ENCODE peak calls at places on chromosomes 12 and 14, in nine cellular contexts. One of them, this sample, is unnamed. For H3K9me3, the result is how much of the 10 kb centered on the place peaks cover.

GRCh38 chr14:52069617-52070431 is 965 bp upstream of the NID2 start:
- DNase-seq in left lung: peak
- DNase-seq in ovary: no peak
- DNase-seq in spleen: no peak
- DNase-seq in GM23248: no peak
- DNase-seq in neuronal stem cell: peak
- DNase-seq in K562: no peak
- DNase-seq in CD8-positive, alpha-beta memory T cell: no peak
- DNase-seq in naive thymus-derived CD4-positive, alpha-beta T cell: peak
- DNase-seq in this sample: no peak

GRCh38 chr12:107091381-107091780 is 2.0 kb downstream of the CRY1 start:
- DNase-seq in GM23248: peak
- DNase-seq in spleen: no peak
- DNase-seq in left lung: no peak
- DNase-seq in naive thymus-derived CD4-positive, alpha-beta T cell: no peak
- DNase-seq in K562: no peak
- DNase-seq in neuronal stem cell: no peak
- DNase-seq in CD8-positive, alpha-beta memory T cell: no peak
- DNase-seq in ovary: no peak
- DNase-seq in this sample: no peak

GRCh38 chr12:12719496-12719895 is 2.3 kb downstream of the CDKN1B start:
- DNase-seq in spleen: no peak
- DNase-seq in left lung: no peak
- DNase-seq in CD8-positive, alpha-beta memory T cell: no peak
- DNase-seq in K562: no peak
- DNase-seq in neuronal stem cell: no peak
- DNase-seq in naive thymus-derived CD4-positive, alpha-beta T cell: no peak
- DNase-seq in GM23248: peak
- DNase-seq in ovary: no peak
- DNase-seq in this sample: no peak

GRCh38 chr12:128940090-128940888 is 87.0 kb downstream of the GLT1D1 start:
- DNase-seq in K562: no peak
- DNase-seq in left lung: no peak
- DNase-seq in neuronal stem cell: no peak
- DNase-seq in GM23248: no peak
- DNase-seq in spleen: no peak
- DNase-seq in naive thymus-derived CD4-positive, alpha-beta T cell: no peak
- DNase-seq in ovary: no peak
- DNase-seq in CD8-positive, alpha-beta memory T cell: no peak
- DNase-seq in this sample: no peak

GRCh38 chr14:40347675-40348074 is 915.4 kb upstream of the FBXO33 start:
- DNase-seq in neuronal stem cell: no peak
- DNase-seq in K562: no peak
- DNase-seq in spleen: no peak
- DNase-seq in CD8-positive, alpha-beta memory T cell: no peak
- DNase-seq in ovary: no peak
- DNase-seq in left lung: no peak
- DNase-seq in GM23248: no peak
- DNase-seq in naive thymus-derived CD4-positive, alpha-beta T cell: no peak
- DNase-seq in this sample: no peak

GRCh38 chr12:48787791-48788521 is 933 bp downstream of the ADCY6 start:
- DNase-seq in GM23248: peak
- DNase-seq in CD8-positive, alpha-beta memory T cell: no peak
- DNase-seq in neuronal stem cell: no peak
- DNase-seq in ovary: no peak
- DNase-seq in left lung: peak
- DNase-seq in naive thymus-derived CD4-positive, alpha-beta T cell: no peak
- DNase-seq in K562: no peak
- DNase-seq in spleen: no peak
- DNase-seq in this sample: no peak

GRCh38 chr14:89015016-89015415 is 190.6 kb downstream of the TTC8 start:
- DNase-seq in naive thymus-derived CD4-positive, alpha-beta T cell: no peak
- DNase-seq in spleen: no peak
- DNase-seq in GM23248: peak
- DNase-seq in left lung: no peak
- DNase-seq in neuronal stem cell: no peak
- DNase-seq in CD8-positive, alpha-beta memory T cell: no peak
- DNase-seq in ovary: no peak
- DNase-seq in K562: no peak
- DNase-seq in this sample: no peak

GRCh38 chr14:53316504-53316903 is 163.4 kb upstream of the DDHD1 start:
- DNase-seq in neuronal stem cell: no peak
- DNase-seq in spleen: no peak
- DNase-seq in GM23248: peak
- DNase-seq in naive thymus-derived CD4-positive, alpha-beta T cell: no peak
- DNase-seq in CD8-positive, alpha-beta memory T cell: no peak
- DNase-seq in left lung: no peak
- DNase-seq in ovary: no peak
- DNase-seq in K562: no peak
- DNase-seq in this sample: no peak

GRCh38 chr12:47222592-47222959 is 142.8 kb upstream of the AMIGO2 start:
- DNase-seq in left lung: no peak
- DNase-seq in GM23248: no peak
- DNase-seq in K562: no peak
- DNase-seq in spleen: no peak
- DNase-seq in naive thymus-derived CD4-positive, alpha-beta T cell: no peak
- DNase-seq in neuronal stem cell: no peak
- DNase-seq in CD8-positive, alpha-beta memory T cell: no peak
- DNase-seq in ovary: no peak
- DNase-seq in this sample: no peak

GRCh38 chr12:66066071-66066928 is 64.2 kb downstream of the LLPH start:
- DNase-seq in spleen: no peak
- DNase-seq in CD8-positive, alpha-beta memory T cell: no peak
- DNase-seq in GM23248: peak
- DNase-seq in naive thymus-derived CD4-positive, alpha-beta T cell: no peak
- DNase-seq in ovary: no peak
- DNase-seq in neuronal stem cell: no peak
- DNase-seq in K562: no peak
- DNase-seq in left lung: no peak
- DNase-seq in this sample: no peak

GRCh38 chr12:132921685-132922084 is 34.3 kb upstream of the CHFR start:
- DNase-seq in spleen: no peak
- DNase-seq in GM23248: no peak
- DNase-seq in naive thymus-derived CD4-positive, alpha-beta T cell: no peak
- DNase-seq in left lung: no peak
- DNase-seq in neuronal stem cell: no peak
- DNase-seq in CD8-positive, alpha-beta memory T cell: no peak
- DNase-seq in ovary: no peak
- DNase-seq in K562: peak
- DNase-seq in this sample: no peak
- H3K9me3 ChIP-seq in spleen: half or more
- H3K9me3 ChIP-seq in GM23248: under half
- H3K9me3 ChIP-seq in naive thymus-derived CD4-positive, alpha-beta T cell: half or more
- H3K9me3 ChIP-seq in left lung: under half
- H3K9me3 ChIP-seq in neuronal stem cell: half or more
- H3K9me3 ChIP-seq in CD8-positive, alpha-beta memory T cell: half or more
- H3K9me3 ChIP-seq in ovary: under half
- H3K9me3 ChIP-seq in K562: under half
- H3K9me3 ChIP-seq in this sample: under half

GRCh38 chr12:116399055-116399454 is 121.6 kb upstream of the MED13L start:
- DNase-seq in GM23248: no peak
- DNase-seq in neuronal stem cell: no peak
- DNase-seq in left lung: no peak
- DNase-seq in K562: no peak
- DNase-seq in ovary: no peak
- DNase-seq in naive thymus-derived CD4-positive, alpha-beta T cell: no peak
- DNase-seq in spleen: no peak
- DNase-seq in CD8-positive, alpha-beta memory T cell: no peak
- DNase-seq in this sample: no peak
- H3K9me3 ChIP-seq in GM23248: under half
- H3K9me3 ChIP-seq in neuronal stem cell: under half
- H3K9me3 ChIP-seq in left lung: under half
- H3K9me3 ChIP-seq in K562: under half
- H3K9me3 ChIP-seq in ovary: under half
- H3K9me3 ChIP-seq in naive thymus-derived CD4-positive, alpha-beta T cell: under half
- H3K9me3 ChIP-seq in spleen: under half
- H3K9me3 ChIP-seq in CD8-positive, alpha-beta memory T cell: under half
- H3K9me3 ChIP-seq in this sample: under half

GRCh38 chr12:32201096-32201495 is 94.4 kb downstream of the BICD1 start:
- DNase-seq in neuronal stem cell: no peak
- DNase-seq in CD8-positive, alpha-beta memory T cell: no peak
- DNase-seq in K562: no peak
- DNase-seq in left lung: no peak
- DNase-seq in naive thymus-derived CD4-positive, alpha-beta T cell: no peak
- DNase-seq in spleen: no peak
- DNase-seq in GM23248: no peak
- DNase-seq in ovary: no peak
- DNase-seq in this sample: no peak

GRCh38 chr12:32191445-32191844 is 84.8 kb downstream of the BICD1 start:
- DNase-seq in naive thymus-derived CD4-positive, alpha-beta T cell: no peak
- DNase-seq in ovary: no peak
- DNase-seq in left lung: no peak
- DNase-seq in neuronal stem cell: no peak
- DNase-seq in GM23248: no peak
- DNase-seq in spleen: no peak
- DNase-seq in CD8-positive, alpha-beta memory T cell: no peak
- DNase-seq in K562: no peak
- DNase-seq in this sample: no peak

GRCh38 chr12:32197421-32197820 is 90.8 kb downstream of the BICD1 start:
- DNase-seq in GM23248: peak
- DNase-seq in ovary: no peak
- DNase-seq in naive thymus-derived CD4-positive, alpha-beta T cell: no peak
- DNase-seq in left lung: no peak
- DNase-seq in CD8-positive, alpha-beta memory T cell: no peak
- DNase-seq in K562: no peak
- DNase-seq in neuronal stem cell: no peak
- DNase-seq in spleen: no peak
- DNase-seq in this sample: no peak

GRCh38 chr12:32198555-32198954 is 91.9 kb downstream of the BICD1 start:
- DNase-seq in ovary: no peak
- DNase-seq in CD8-positive, alpha-beta memory T cell: no peak
- DNase-seq in spleen: no peak
- DNase-seq in left lung: no peak
- DNase-seq in neuronal stem cell: no peak
- DNase-seq in GM23248: peak
- DNase-seq in K562: no peak
- DNase-seq in naive thymus-derived CD4-positive, alpha-beta T cell: no peak
- DNase-seq in this sample: no peak

DNA sequence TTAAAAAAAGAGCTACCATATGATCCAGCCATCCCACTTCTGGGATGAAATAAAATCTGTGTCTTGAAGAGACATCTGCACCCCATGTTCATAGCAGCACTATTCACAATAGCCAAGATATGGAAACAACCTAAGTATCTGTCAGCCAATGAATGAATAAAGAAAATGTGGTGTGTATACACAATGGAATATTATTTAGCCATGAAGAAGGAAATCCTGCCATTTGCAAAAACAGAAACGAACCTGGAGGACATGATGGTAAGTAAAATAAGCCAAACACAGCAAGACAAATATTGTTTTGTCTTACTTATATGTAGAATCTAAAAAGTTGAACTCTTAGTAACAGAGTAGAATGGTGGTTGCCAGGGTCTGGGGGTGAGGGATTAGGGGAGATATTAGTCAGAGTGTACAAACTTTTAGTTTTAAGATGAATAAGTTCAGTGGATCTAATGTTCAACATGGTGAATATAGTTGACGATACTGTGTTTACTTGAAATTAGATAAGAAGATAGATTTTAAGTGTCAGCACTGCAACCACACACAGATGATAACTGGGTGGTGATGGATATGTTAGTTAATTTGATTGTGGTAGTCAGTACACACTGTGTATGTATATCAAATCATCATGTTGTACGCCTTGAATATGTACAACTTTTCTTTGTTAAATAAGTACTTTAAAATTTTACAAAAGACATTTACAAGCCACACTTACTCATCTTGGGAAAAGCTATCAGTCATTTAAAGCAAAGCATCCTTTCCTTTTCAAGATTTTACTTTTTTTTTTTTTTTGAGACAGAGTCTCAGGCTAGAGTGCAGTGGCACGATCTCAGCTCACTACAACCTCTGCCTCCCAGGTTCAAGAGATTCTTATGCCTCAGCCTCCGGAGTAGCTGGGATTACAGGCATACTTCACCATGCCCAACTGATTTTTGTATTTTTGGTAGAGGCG is 89.9 kb downstream of the BICD1 start:
- DNase-seq in ovary: no peak
- DNase-seq in left lung: no peak
- DNase-seq in naive thymus-derived CD4-positive, alpha-beta T cell: no peak
- DNase-seq in CD8-positive, alpha-beta memory T cell: no peak
- DNase-seq in GM23248: no peak
- DNase-seq in spleen: no peak
- DNase-seq in K562: no peak
- DNase-seq in neuronal stem cell: no peak
- DNase-seq in this sample: no peak
- H3K9me3 ChIP-seq in ovary: under half
- H3K9me3 ChIP-seq in left lung: under half
- H3K9me3 ChIP-seq in naive thymus-derived CD4-positive, alpha-beta T cell: under half
- H3K9me3 ChIP-seq in CD8-positive, alpha-beta memory T cell: under half
- H3K9me3 ChIP-seq in GM23248: under half
- H3K9me3 ChIP-seq in spleen: under half
- H3K9me3 ChIP-seq in K562: under half
- H3K9me3 ChIP-seq in neuronal stem cell: under half
- H3K9me3 ChIP-seq in this sample: under half

DNA sequence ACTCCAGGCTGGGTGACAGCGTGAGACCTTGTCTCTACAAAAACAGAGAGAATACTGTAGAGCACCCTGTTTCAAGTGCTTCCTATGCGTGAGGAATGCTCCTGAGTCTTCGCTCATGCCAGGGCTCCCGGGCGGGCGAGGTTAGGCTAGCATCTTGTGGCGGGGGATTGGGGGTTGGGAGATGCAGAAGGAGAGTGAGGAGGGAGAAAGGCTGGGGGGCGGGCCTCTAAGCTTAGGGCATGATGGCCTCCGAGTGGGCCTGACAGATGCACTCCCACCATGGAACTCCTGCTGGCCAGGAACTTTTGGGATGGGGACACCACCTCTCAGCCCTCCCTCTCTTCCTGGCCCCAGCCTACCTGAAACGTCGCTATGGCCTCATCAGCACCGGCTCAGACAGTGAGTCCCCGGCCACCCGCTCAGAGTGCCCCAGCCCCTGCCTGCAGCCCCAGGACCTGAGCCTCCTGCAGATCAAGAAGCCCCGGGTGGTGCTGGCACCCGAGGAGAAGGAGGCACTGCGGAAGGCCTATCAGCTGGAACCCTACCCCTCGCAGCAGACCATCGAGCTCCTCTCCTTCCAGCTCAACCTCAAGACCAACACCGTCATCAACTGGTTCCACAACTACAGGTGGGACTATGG is 27.3 kb downstream of the PHETA1 start:
- DNase-seq in neuronal stem cell: no peak
- DNase-seq in ovary: no peak
- DNase-seq in GM23248: no peak
- DNase-seq in left lung: no peak
- DNase-seq in naive thymus-derived CD4-positive, alpha-beta T cell: no peak
- DNase-seq in CD8-positive, alpha-beta memory T cell: no peak
- DNase-seq in K562: no peak
- DNase-seq in spleen: no peak
- DNase-seq in this sample: no peak
- H3K9me3 ChIP-seq in neuronal stem cell: under half
- H3K9me3 ChIP-seq in ovary: under half
- H3K9me3 ChIP-seq in GM23248: under half
- H3K9me3 ChIP-seq in left lung: under half
- H3K9me3 ChIP-seq in naive thymus-derived CD4-positive, alpha-beta T cell: under half
- H3K9me3 ChIP-seq in CD8-positive, alpha-beta memory T cell: under half
- H3K9me3 ChIP-seq in K562: under half
- H3K9me3 ChIP-seq in spleen: under half
- H3K9me3 ChIP-seq in this sample: under half

DNA sequence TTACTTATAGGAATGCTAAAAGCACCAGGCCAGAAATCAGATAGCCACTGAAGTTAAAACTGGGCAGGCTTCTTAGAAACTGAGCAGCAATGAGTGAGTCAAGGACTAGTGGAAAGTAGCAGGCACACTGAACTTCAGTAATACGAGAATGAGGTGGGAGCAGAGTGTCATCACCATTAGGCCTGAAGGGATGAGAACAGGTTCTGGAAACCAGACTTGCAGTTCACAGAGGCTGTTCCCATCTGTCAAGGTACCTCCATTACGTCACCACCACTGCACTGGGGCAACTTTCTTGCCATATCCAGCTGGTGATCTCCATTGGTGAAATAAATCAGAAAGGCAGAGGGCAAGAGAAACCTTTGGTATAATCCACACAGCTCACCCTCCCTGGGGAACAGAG is 15.6 kb downstream of the ZNF10 start:
- DNase-seq in GM23248: no peak
- DNase-seq in CD8-positive, alpha-beta memory T cell: no peak
- DNase-seq in naive thymus-derived CD4-positive, alpha-beta T cell: no peak
- DNase-seq in spleen: no peak
- DNase-seq in neuronal stem cell: no peak
- DNase-seq in K562: no peak
- DNase-seq in ovary: no peak
- DNase-seq in left lung: no peak
- DNase-seq in this sample: no peak
- H3K9me3 ChIP-seq in GM23248: under half
- H3K9me3 ChIP-seq in CD8-positive, alpha-beta memory T cell: under half
- H3K9me3 ChIP-seq in naive thymus-derived CD4-positive, alpha-beta T cell: under half
- H3K9me3 ChIP-seq in spleen: half or more
- H3K9me3 ChIP-seq in neuronal stem cell: half or more
- H3K9me3 ChIP-seq in K562: under half
- H3K9me3 ChIP-seq in ovary: half or more
- H3K9me3 ChIP-seq in left lung: under half
- H3K9me3 ChIP-seq in this sample: under half